ENCODE peak calls at places on chromosomes 2 and 18, in six cellular contexts. Y is uterus, H is iris pigment epithelial cell, Z is NCI-H1105 treated with DMSO at 0.1 percent for 48 hours, S is cerebellum, D is NCI-H774. J is an unnamed sample.
A peak's percentile ranks its signal among the peaks of the same experiment; 100 is the strongest.

GRCh38 chr2:226916662-226917061 is 80.8 kb downstream of the RHBDD1 start:
- DNase-seq in S (no peak), Z (no peak), H (no peak), Y (no peak), D (no peak), J (no peak)

GRCh38 chr2:196479350-196479749 is 160.2 kb upstream of the CCDC150 start:
- DNase-seq in D (no peak), H (peak; percentile 80), S (no peak), Y (no peak), Z (no peak), J (peak; percentile 89)

GRCh38 chr2:224976629-224977525 is 65.4 kb downstream of the DOCK10 start:
- DNase-seq in Z (no peak), H (no peak), S (no peak), D (no peak), Y (no peak), J (no peak)

GRCh38 chr2:232615339-232615738 is 18.1 kb upstream of the EFHD1 start:
- DNase-seq in S (no peak), H (no peak), Y (no peak), Z (no peak), D (no peak), J (no peak)

GRCh38 chr2:192390401-192390800 is 195.7 kb upstream of the TMEFF2 start:
- DNase-seq in D (no peak), S (no peak), Z (no peak), Y (no peak), H (peak; percentile 8), J (no peak)

GRCh38 chr2:150994041-150994440 is 267.6 kb downstream of the RBM43 start:
- DNase-seq in D (no peak), Y (no peak), S (no peak), H (peak; percentile 86), Z (no peak), J (peak; percentile 53)

GRCh38 chr2:84646514-84646913 is 130.2 kb downstream of the DNAH6 start:
- DNase-seq in D (no peak), H (peak; percentile 4), Y (no peak), S (no peak), Z (no peak), J (no peak)

GRCh38 chr2:17326717-17327116 is 191.5 kb downstream of the RAD51AP2 start:
- DNase-seq in S (no peak), D (no peak), H (no peak), Z (no peak), Y (no peak), J (no peak)

GRCh38 chr2:11764920-11765319 is 18.5 kb downstream of the LPIN1 start:
- DNase-seq in Y (no peak), S (no peak), Z (no peak), H (no peak), D (no peak), J (no peak)

GRCh38 chr2:239876241-239876947 is 148.7 kb downstream of the NDUFA10 start:
- DNase-seq in S (no peak), Y (no peak), H (no peak), Z (no peak), D (no peak), J (no peak)

GRCh38 chr2:241413929-241414580 is 58.0 kb downstream of the FARP2 start:
- DNase-seq in Y (no peak), Z (no peak), D (no peak), S (no peak), H (peak; percentile 49), J (no peak)

GRCh38 chr2:52178845-52179244 is 1146.9 kb upstream of the NRXN1 start:
- DNase-seq in S (no peak), D (no peak), H (peak; percentile 12), Z (no peak), Y (no peak), J (no peak)

GRCh38 chr2:240149943-240150784 is 9.7 kb upstream of the OTOS start:
- DNase-seq in S (peak; percentile 80), Z (peak; percentile 15), Y (no peak), H (peak; percentile 28), D (no peak), J (peak; percentile 30)

GRCh38 chr2:199956062-199956380 is 639 bp downstream of the MAIP1 start:
- DNase-seq in Y (no peak), H (no peak), S (no peak), Z (no peak), D (no peak), J (no peak)

GRCh38 chr2:158717366-158718195 is 77.5 kb upstream of the DAPL1 start:
- DNase-seq in H (no peak), Y (no peak), Z (no peak), S (no peak), D (no peak), J (no peak)

GRCh38 chr18:69444221-69444620 is 43.5 kb downstream of the DOK6 start:
- DNase-seq in D (no peak), H (peak; percentile 2), S (no peak), Z (no peak), Y (no peak), J (peak; percentile 0)

GRCh38 chr2:224038049-224038829 is 847 bp downstream of the SERPINE2 start:
- DNase-seq in S (peak; percentile 14), Y (peak; percentile 16), D (no peak), Z (peak; percentile 46), H (peak; percentile 28), J (no peak)

GRCh38 chr2:135055182-135055786 is 3.2 kb downstream of the RAB3GAP1 start:
- DNase-seq in H (peak; percentile 85), Y (no peak), S (no peak), D (no peak), Z (no peak), J (peak; percentile 75)

GRCh38 chr2:130963849-130964793 is 127.4 kb downstream of the ARHGEF4 start:
- DNase-seq in H (peak; percentile 10), Y (no peak), D (no peak), Z (peak; percentile 47), S (peak; percentile 51), J (no peak)

GRCh38 chr2:216987176-216987809 is 127.4 kb upstream of the TNP1 start:
- DNase-seq in Z (no peak), S (no peak), Y (peak; percentile 66), D (no peak), H (no peak), J (peak; percentile 25)

GRCh38 chr2:202510911-202511310 is 123.9 kb upstream of the FAM117B start:
- DNase-seq in S (no peak), D (no peak), H (peak; percentile 33), Z (no peak), Y (no peak), J (peak; percentile 75)

GRCh38 chr2:118668431-118669424 is 178.7 kb downstream of the EN1 start:
- DNase-seq in H (peak; percentile 93), Z (no peak), S (no peak), D (no peak), Y (no peak), J (peak; percentile 99)

GRCh38 chr2:205701509-205701908 is 19.2 kb downstream of the NRP2 start:
- DNase-seq in S (no peak), D (no peak), Y (no peak), H (peak; percentile 79), Z (no peak), J (peak; percentile 70)

GRCh38 chr18:5197461-5197860 is 404 bp upstream of the AKAIN1 start:
- DNase-seq in D (no peak), Y (no peak), S (peak; percentile 67), H (no peak), Z (no peak), J (no peak)

GRCh38 chr2:165162466-165162865 is 41.4 kb downstream of the SCN3A start:
- DNase-seq in Z (no peak), H (no peak), Y (no peak), D (peak; percentile 74), S (no peak), J (no peak)

GRCh38 chr18:73962251-73962650 is 185.4 kb downstream of the FBXO15 start:
- DNase-seq in H (peak; percentile 6), Y (no peak), D (no peak), Z (no peak), S (no peak), J (peak; percentile 47)

GRCh38 chr2:205287316-205287715 is 395.0 kb upstream of the NRP2 start:
- DNase-seq in Z (no peak), D (no peak), S (no peak), Y (no peak), H (peak; percentile 3), J (no peak)

GRCh38 chr2:241393524-241394196 is 37.6 kb downstream of the FARP2 start:
- DNase-seq in Z (no peak), S (no peak), H (no peak), Y (no peak), D (no peak), J (no peak)

GRCh38 chr2:201639205-201639604 is 4.1 kb downstream of the TMEM237 start:
- DNase-seq in Z (no peak), D (no peak), S (no peak), H (no peak), Y (no peak), J (no peak)

GRCh38 chr18:76721207-76721996 is 101.0 kb upstream of the ZNF236 start:
- DNase-seq in Y (no peak), Z (no peak), H (no peak), S (no peak), D (no peak), J (no peak)

GRCh38 chr18:54801374-54801773 is 26.9 kb upstream of the RAB27B start:
- DNase-seq in Y (no peak), Z (no peak), H (peak; percentile 16), D (no peak), S (no peak), J (no peak)

GRCh38 chr18:13124411-13124810 is 94.1 kb upstream of the LDLRAD4 start:
- DNase-seq in H (no peak), D (no peak), Z (no peak), Y (no peak), S (no peak), J (no peak)

J was measured in fibroblast of the aortic adventitia.